ENCODE peak calls at places on chromosome 18, in six cellular contexts. U is IMR-90, K is mesenchymal stem cell, Q is H9, E is neuronal stem cell, G is trophoblast cell. R is an unnamed sample.

GRCh38 chr18:79952996-79953559 is 1.6 kb upstream of the SLC66A2 start:
- DNase-seq in E (no peak), G (no peak), K (peak), Q (peak), U (no peak), R (no peak)

GRCh38 chr18:49249523-49249922 is 210.9 kb downstream of the DYM start:
- DNase-seq in K (peak), E (no peak), U (peak), G (peak), Q (no peak), R (no peak)

GRCh38 chr18:47881752-47882455 is 48.6 kb downstream of the SMAD2 start:
- DNase-seq in K (peak), G (no peak), U (peak), Q (no peak), E (no peak), R (no peak)

GRCh38 chr18:78402966-78403365 is 576.7 kb upstream of the SALL3 start:
- DNase-seq in E (no peak), G (no peak), U (no peak), Q (no peak), K (no peak), R (no peak)

GRCh38 chr18:6521804-6522418 is 107.2 kb upstream of the L3MBTL4 start:
- DNase-seq in Q (peak), U (peak), E (no peak), K (peak), G (peak), R (peak)

GRCh38 chr18:33034212-33034611 is 261.4 kb upstream of the KLHL14 start:
- DNase-seq in K (peak), E (no peak), U (no peak), Q (no peak), G (no peak), R (no peak)

GRCh38 chr18:7623681-7624080 is 56.6 kb downstream of the PTPRM start:
- DNase-seq in E (no peak), U (no peak), K (no peak), G (no peak), Q (no peak), R (no peak)

GRCh38 chr18:13234528-13234795 is 15.9 kb downstream of the LDLRAD4 start:
- DNase-seq in K (no peak), U (no peak), G (no peak), Q (no peak), E (no peak), R (peak)

GRCh38 chr18:28115149-28115550 is 61.8 kb downstream of the CDH2 start:
- DNase-seq in G (peak), Q (no peak), E (no peak), U (peak), K (peak), R (no peak)

GRCh38 chr18:44507729-44508325 is 172.9 kb upstream of the SETBP1 start:
- DNase-seq in U (no peak), E (no peak), K (no peak), G (peak), Q (no peak), R (no peak)

GRCh38 chr18:56532176-56532840 is 106.1 kb downstream of the TXNL1 start:
- DNase-seq in E (no peak), Q (no peak), G (no peak), K (no peak), U (peak), R (no peak)

GRCh38 chr18:13256444-13257305 is 38.1 kb downstream of the LDLRAD4 start:
- DNase-seq in U (no peak), Q (no peak), E (no peak), K (no peak), G (no peak), R (no peak)

GRCh38 chr18:66645983-66646382 is 42.1 kb upstream of the CDH19 start:
- DNase-seq in U (no peak), K (no peak), Q (no peak), E (no peak), G (no peak), R (no peak)

GRCh38 chr18:23301971-23302370 is 151.1 kb upstream of the RIOK3 start:
- DNase-seq in E (no peak), K (no peak), Q (no peak), U (no peak), G (no peak), R (no peak)

GRCh38 chr18:77000527-77000926 is 132.1 kb downstream of the MBP start:
- DNase-seq in G (peak), E (peak), Q (peak), K (peak), U (peak), R (peak)

GRCh38 chr18:66439670-66440069 is 164.2 kb downstream of the CDH19 start:
- DNase-seq in G (no peak), E (no peak), Q (no peak), K (no peak), U (no peak), R (no peak)

GRCh38 chr18:43392168-43392567 is 114.9 kb upstream of the SYT4 start:
- DNase-seq in G (no peak), E (no peak), K (no peak), U (no peak), Q (no peak), R (no peak)

GRCh38 chr18:23631312-23631711 is 31.4 kb downstream of the ANKRD29 start:
- DNase-seq in E (no peak), K (no peak), G (no peak), U (no peak), Q (no peak), R (no peak)

GRCh38 chr18:70442933-70443332 is 154.1 kb downstream of the SOCS6 start:
- DNase-seq in Q (no peak), E (no peak), K (no peak), G (no peak), U (no peak), R (no peak)

GRCh38 chr18:49041677-49042570 is 91.2 kb upstream of the SMAD7 start:
- DNase-seq in K (peak), Q (peak), E (no peak), U (peak), G (peak), R (no peak)

GRCh38 chr18:76532875-76533274 is 37.8 kb upstream of the ZNF516 start:
- DNase-seq in G (no peak), E (no peak), Q (no peak), U (no peak), K (no peak), R (no peak)

GRCh38 chr18:27412551-27412950 is 227.4 kb upstream of the CHST9 start:
- DNase-seq in G (no peak), Q (no peak), K (no peak), E (no peak), U (no peak), R (no peak)

GRCh38 chr18:31329787-31330438 is 12.0 kb downstream of the DSG1 start:
- DNase-seq in U (no peak), Q (no peak), K (no peak), G (peak), E (no peak), R (no peak)

GRCh38 chr18:58057291-58057965 is 13.4 kb downstream of the NEDD4L start:
- DNase-seq in G (no peak), U (no peak), Q (no peak), K (no peak), E (no peak), R (no peak)

GRCh38 chr18:35949090-35949489 is 23.4 kb upstream of the RMP24 start:
- DNase-seq in G (peak), U (no peak), Q (no peak), E (no peak), K (no peak), R (no peak)

GRCh38 chr18:9539283-9539682 is 64.0 kb downstream of the RALBP1 start:
- DNase-seq in E (no peak), K (peak), G (no peak), Q (no peak), U (peak), R (no peak)

GRCh38 chr18:79911009-79911870 is 40.2 kb downstream of the SLC66A2 start:
- DNase-seq in U (no peak), E (no peak), G (no peak), K (no peak), Q (peak), R (no peak)

GRCh38 chr18:45341454-45341853 is 273.8 kb upstream of the SLC14A2 start:
- DNase-seq in Q (no peak), G (no peak), E (no peak), U (no peak), K (no peak), R (no peak)

GRCh38 chr18:23740105-23740830 is 51.0 kb downstream of the LAMA3 start:
- DNase-seq in Q (no peak), U (no peak), K (peak), G (peak), E (no peak), R (no peak)

GRCh38 chr18:35641916-35642315 is 60.4 kb downstream of the GALNT1 start:
- DNase-seq in G (peak), U (peak), E (no peak), Q (no peak), K (peak), R (no peak)

GRCh38 chr18:39772155-39772919 is 2182.7 kb upstream of the PIK3C3 start:
- DNase-seq in U (peak), E (no peak), K (peak), Q (no peak), G (no peak), R (no peak)

GRCh38 chr18:3216987-3217386 is 2.8 kb downstream of the MYOM1 start:
- DNase-seq in K (no peak), G (no peak), E (no peak), Q (no peak), U (no peak), R (no peak)

GRCh38 chr18:45828917-45829811 is 3.7 kb downstream of the SIGLEC15 start:
- DNase-seq in Q (peak), E (no peak), G (peak), K (no peak), U (no peak), R (no peak)

GRCh38 chr18:36127866-36128845 is 984 bp downstream of the SLC39A6 start:
- DNase-seq in U (peak), K (peak), E (peak), G (peak), Q (peak), R (no peak)

GRCh38 chr18:23882616-23883276 is 131.8 kb upstream of the TTC39C start:
- DNase-seq in U (no peak), K (no peak), E (no peak), Q (no peak), G (no peak), R (no peak)

GRCh38 chr18:31722369-31722957 is 38.1 kb upstream of the B4GALT6 start:
- DNase-seq in G (peak), E (peak), K (peak), Q (peak), U (peak), R (peak)

GRCh38 chr18:36158261-36158867 is 28.7 kb downstream of the ELP2 start:
- DNase-seq in E (no peak), U (peak), K (peak), Q (no peak), G (no peak), R (no peak)

GRCh38 chr18:26040051-26040656 is 50.3 kb downstream of the SS18 start:
- DNase-seq in E (no peak), G (no peak), Q (no peak), U (no peak), K (no peak), R (no peak)

GRCh38 chr18:50622320-50622719 is 62.4 kb downstream of the MAPK4 start:
- DNase-seq in G (no peak), E (no peak), Q (no peak), U (no peak), K (no peak), R (no peak)
- H4K91ac ChIP-seq in G (no peak), E (no peak), Q (no peak), U (no peak), K (no peak), R (no peak)

DNA sequence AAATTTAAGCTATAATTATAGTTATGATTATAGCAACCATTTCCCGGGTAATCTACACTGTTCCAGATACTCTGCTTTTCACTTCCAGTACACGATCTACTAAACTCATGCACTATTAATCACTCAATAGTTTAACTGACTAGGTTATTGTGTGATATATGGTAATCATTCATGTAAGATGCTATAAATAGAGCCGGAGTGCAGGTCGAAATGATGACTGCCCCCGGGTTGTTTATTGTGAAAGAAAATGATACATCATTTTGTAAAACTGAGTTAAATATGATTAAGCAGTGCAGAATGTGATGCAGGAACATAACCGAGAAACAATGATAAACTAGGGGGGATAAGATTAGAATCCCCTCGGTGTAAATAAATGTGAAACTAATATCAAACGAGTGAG is 434.6 kb upstream of the DSEL start:
- DNase-seq in Q (no peak), G (no peak), K (no peak), U (peak), E (no peak), R (no peak)
- H4K91ac ChIP-seq in Q (no peak), G (no peak), K (no peak), U (no peak), E (no peak), R (no peak)

DNA sequence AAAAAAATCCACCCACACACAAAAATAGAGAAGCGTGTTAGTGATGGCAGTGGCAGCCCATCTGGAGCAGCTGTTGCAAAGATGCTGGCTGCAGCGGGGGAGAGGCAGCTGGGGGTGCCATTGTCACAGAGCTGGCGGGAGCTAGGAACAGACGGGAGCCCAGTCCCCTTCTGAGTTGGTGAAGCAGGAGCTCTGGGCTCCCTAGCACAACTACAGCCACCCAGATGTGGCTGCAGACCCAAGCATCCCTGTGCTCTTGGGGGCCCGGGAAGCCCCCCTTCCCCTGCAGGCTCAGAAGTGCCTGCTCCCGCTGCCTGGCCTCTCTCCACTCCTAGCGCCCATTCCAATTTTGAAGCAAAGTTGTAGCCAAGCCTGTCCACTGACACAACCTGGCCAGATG is 366.6 kb upstream of the MC4R start:
- DNase-seq in U (no peak), E (no peak), G (no peak), Q (no peak), K (no peak), R (no peak)
- H4K91ac ChIP-seq in U (no peak), E (no peak), G (no peak), Q (no peak), K (no peak), R (no peak)

DNA sequence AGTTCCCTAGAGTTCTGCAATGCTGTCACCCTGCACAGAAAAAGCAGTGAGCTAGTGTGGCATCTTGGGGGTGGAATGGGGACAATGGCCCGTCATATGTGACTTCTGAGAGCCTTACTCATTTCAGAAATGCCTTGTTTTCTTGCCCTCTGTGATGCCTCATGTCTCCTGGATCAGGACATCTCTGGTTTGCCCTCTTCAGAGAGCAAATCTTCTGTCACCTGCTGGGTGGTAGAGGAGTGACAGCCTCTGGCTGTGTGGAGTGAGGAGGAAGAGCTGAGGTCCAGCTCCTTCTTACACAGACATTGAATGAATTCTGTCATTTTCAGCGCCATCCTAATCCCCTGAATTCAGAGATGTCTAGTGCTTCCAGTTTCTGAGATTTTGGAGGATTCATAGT is 55.6 kb upstream of the PHLPP1 start:
- DNase-seq in Q (no peak), G (peak), U (no peak), E (no peak), K (no peak), R (no peak)
- H4K91ac ChIP-seq in Q (no peak), G (no peak), U (no peak), E (no peak), K (no peak), R (no peak)

DNA sequence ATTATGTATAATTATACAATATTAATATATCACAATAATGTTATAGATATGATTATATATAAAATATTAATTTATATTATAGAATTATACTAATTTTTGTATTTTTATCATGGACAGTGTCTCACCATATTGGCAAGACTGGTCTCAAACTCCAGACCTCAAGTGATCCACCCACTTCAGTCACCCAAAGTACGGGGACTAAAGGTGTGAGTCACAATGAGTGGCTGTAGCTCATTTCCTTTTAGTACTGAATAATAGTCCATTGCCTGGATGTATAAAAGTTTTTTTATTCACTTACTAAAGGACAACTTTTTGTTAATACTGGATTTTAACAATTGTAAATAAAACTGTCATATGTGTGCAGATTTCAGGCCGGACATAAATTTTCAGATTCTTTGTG is 417.6 kb upstream of the LINC00305 start:
- DNase-seq in K (no peak), Q (no peak), E (no peak), U (no peak), G (no peak), R (no peak)
- H4K91ac ChIP-seq in K (no peak), Q (no peak), E (no peak), U (no peak), G (no peak), R (no peak)